ENCODE peak calls at places on chromosomes 16 and 17, in seven cellular contexts. H is NCI-H345, O is left lung, X is iPS DF 19.7, J is RWPE1, L is hepatocyte, F is keratinocyte. I is an unnamed sample.

GRCh38 chr16:50201784-50202183 is 48.7 kb downstream of the TENT4B start:
- DNase-seq in H (no peak), O (no peak), X (no peak), J (no peak), L (no peak), F (no peak), I (no peak)

GRCh38 chr16:26197707-26198106 is 505.9 kb downstream of the HS3ST4 start:
- DNase-seq in H (no peak), O (no peak), X (no peak), J (no peak), L (no peak), F (no peak), I (no peak)

GRCh38 chr17:66842505-66842904 is 7.6 kb downstream of the CACNG5 start:
- DNase-seq in H (no peak), O (no peak), X (no peak), J (no peak), L (no peak), F (no peak), I (no peak)

GRCh38 chr16:86891121-86891520 is 312.8 kb downstream of the FOXL1 start:
- DNase-seq in H (no peak), O (no peak), X (no peak), J (no peak), L (no peak), F (no peak), I (no peak)

GRCh38 chr16:67878846-67879245 is 5.8 kb upstream of the NRN1L start:
- DNase-seq in H (no peak), O (no peak), X (no peak), J (no peak), L (no peak), F (no peak), I (no peak)

GRCh38 chr17:45043268-45043681 is 8.2 kb downstream of the DCAKD start:
- DNase-seq in H (no peak), O (no peak), X (no peak), J (no peak), L (no peak), F (no peak), I (no peak)

GRCh38 chr17:36507266-36507665 is 20.8 kb downstream of the ZNHIT3 start:
- DNase-seq in H (no peak), O (no peak), X (no peak), J (no peak), L (no peak), F (no peak), I (no peak)

GRCh38 chr16:59204589-59204988 is 470.5 kb upstream of the GOT2 start:
- DNase-seq in H (no peak), O (no peak), X (no peak), J (no peak), L (no peak), F (no peak), I (no peak)

GRCh38 chr17:19366637-19366972 is 4.1 kb upstream of the B9D1 start:
- DNase-seq in H (no peak), O (no peak), X (no peak), J (no peak), L (no peak), F (no peak), I (no peak)

GRCh38 chr17:29444589-29444988 is 54.4 kb downstream of the TAOK1 start:
- DNase-seq in H (no peak), O (no peak), X (no peak), J (peak), L (no peak), F (no peak), I (no peak)